ENCODE peak calls at places on chromosomes 12 and 14, in four cellular contexts. O, E, Y and H are unnamed samples.

GRCh38 chr14:38391334-38391733 is 135.4 kb upstream of the CLEC14A start:
- DNase-seq in E (no peak), Y (no peak), O (no peak), H (no peak)

GRCh38 chr14:76640923-76641395 is 120.3 kb upstream of the VASH1 start:
- DNase-seq in Y (no peak), E (no peak), O (no peak), H (no peak)

GRCh38 chr14:73725116-73726024 is 11.2 kb upstream of the PNMA1 start:
- DNase-seq in E (no peak), Y (no peak), O (no peak), H (no peak)

GRCh38 chr12:62817556-62818271 is 117.2 kb downstream of the PPM1H start:
- DNase-seq in E (no peak), Y (no peak), O (no peak), H (no peak)

GRCh38 chr14:92990456-92991430 is 67.8 kb downstream of the CHGA start:
- DNase-seq in O (no peak), Y (peak; percentile 44), E (peak; percentile 37), H (peak; percentile 25)

GRCh38 chr12:83318386-83318971 is 631.8 kb downstream of the TMTC2 start:
- DNase-seq in E (no peak), Y (no peak), O (no peak), H (no peak)

GRCh38 chr12:94074970-94075695 is 73.2 kb upstream of the PLXNC1 start:
- DNase-seq in Y (peak; percentile 62), E (peak; percentile 62), O (peak; percentile 35), H (peak; percentile 76)

GRCh38 chr14:65001758-65002157 is 15.1 kb downstream of the FNTB start:
- DNase-seq in Y (no peak), E (no peak), O (no peak), H (no peak)

GRCh38 chr12:94458882-94459772 is 540 bp downstream of the CEP83 start:
- DNase-seq in E (no peak), Y (no peak), O (no peak), H (no peak)

GRCh38 chr12:30428098-30428497 is 267.6 kb downstream of the IPO8 start:
- DNase-seq in Y (no peak), E (no peak), O (no peak), H (no peak)

GRCh38 chr14:65346895-65347294 is 65.6 kb upstream of the FUT8 start:
- DNase-seq in E (peak; percentile 54), Y (no peak), O (no peak), H (no peak)

GRCh38 chr12:68844318-68844745 is 36.4 kb downstream of the MDM2 start:
- DNase-seq in E (no peak), Y (no peak), O (no peak), H (no peak)

GRCh38 chr12:120231316-120232011 is 30.6 kb upstream of the RPLP0 start:
- DNase-seq in E (no peak), Y (peak; percentile 68), O (peak; percentile 58), H (peak; percentile 58)

GRCh38 chr12:56751712-56752598 is at the start of gene PRIM1:
- DNase-seq in E (peak; percentile 89), Y (peak; percentile 89), O (peak; percentile 87), H (peak; percentile 85)
- TF ChIP-seq CTCF in E (no peak), Y (peak; percentile 38), O (peak; percentile 25), H (peak; percentile 33)

GRCh38 chr12:45427042-45427441 is 211.1 kb downstream of the ANO6 start:
- DNase-seq in O (no peak), Y (no peak), E (no peak), H (peak; percentile 20)
- H3K36me3 ChIP-seq in O (no peaks in the 10 kb centered on the region), Y (peaks cover 87% of the 10 kb centered on the region), E (peaks cover 12% of the 10 kb centered on the region), H (peaks cover 90% of the 10 kb centered on the region)

GRCh38 chr12:100225491-100225890 is 24.9 kb downstream of the ACTR6 start:
- DNase-seq in E (no peak), Y (no peak), O (no peak), H (no peak)

GRCh38 chr12:100234166-100234565 is 32.7 kb downstream of the DEPDC4 start:
- DNase-seq in O (no peak), Y (no peak), E (no peak), H (no peak)

GRCh38 chr12:100229876-100230275 is 29.3 kb downstream of the ACTR6 start:
- DNase-seq in E (no peak), Y (no peak), O (no peak), H (no peak)

GRCh38 chr12:100234591-100235304 is 32.1 kb downstream of the DEPDC4 start:
- DNase-seq in O (no peak), E (no peak), Y (no peak), H (no peak)

GRCh38 chr12:100229036-100229635 is 28.5 kb downstream of the ACTR6 start:
- DNase-seq in E (no peak), O (no peak), Y (no peak), H (no peak)
- H3K27ac ChIP-seq in E (no peak overlapping the region), O (no peak overlapping the region), Y (no peak overlapping the region), H (no peak overlapping the region)

DNA sequence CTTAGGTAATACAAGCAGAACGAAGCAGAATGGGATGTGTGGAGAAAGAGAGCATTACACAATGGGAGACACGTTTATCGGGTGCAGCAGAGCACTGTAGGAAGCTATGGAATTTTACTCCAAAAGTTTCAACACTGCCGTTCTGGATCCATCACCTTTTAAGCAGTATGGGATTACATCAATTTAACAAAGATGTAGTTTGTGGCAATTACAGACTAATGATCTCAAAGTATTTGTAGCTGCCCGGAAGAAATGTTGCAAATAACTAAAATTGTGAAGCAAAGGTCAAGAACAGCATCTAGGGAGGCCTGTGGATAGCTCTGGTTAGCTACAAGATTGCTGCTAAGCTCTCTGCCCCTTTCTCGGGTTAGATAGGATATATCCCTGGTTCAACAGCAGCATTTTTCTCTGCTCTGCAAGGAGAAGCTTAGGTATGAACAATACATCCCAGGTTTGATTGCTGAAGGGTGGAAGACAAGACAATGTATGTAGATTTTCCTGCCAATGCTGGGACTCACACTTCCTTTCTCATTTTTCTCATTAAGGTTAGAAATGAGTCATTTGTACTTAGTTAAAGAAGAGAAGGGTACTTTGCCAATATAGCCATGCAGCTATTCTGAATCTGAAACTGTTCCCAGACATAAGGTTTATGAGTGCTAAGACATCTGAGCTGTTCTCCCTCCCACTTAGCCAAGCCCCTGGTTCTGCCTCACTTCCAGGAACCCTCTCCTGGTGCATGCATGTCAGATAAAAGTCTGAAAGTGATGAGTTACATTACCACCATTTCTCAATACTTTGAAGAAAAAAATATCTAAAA is 75.0 kb upstream of the HIF1A start:
- DNase-seq in O (no peak), Y (no peak), E (no peak), H (no peak)
- TF ChIP-seq CTCF in O (no peak), Y (no peak), E (no peak), H (no peak)

DNA sequence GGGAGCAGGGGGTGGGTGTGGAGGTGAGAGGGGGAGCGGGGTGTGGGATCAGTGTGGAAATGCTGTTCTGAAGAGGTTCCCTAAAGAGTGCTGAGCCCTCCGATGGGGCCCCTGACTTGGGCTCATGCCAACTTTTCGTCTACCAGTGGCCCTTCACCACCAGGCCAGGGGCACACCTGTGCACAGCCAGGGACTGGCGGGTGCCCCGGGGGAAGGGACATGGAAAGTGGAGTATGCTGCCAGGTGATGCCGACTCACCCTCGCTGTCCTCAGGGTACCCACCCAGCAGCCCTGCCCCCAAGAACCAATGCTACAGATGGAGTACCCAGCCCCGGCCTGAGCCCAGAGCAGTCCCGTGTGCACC is 26.2 kb downstream of the AMN start:
- DNase-seq in E (no peak), Y (no peak), O (no peak), H (no peak)
- H3K36me3 ChIP-seq in E (peaks cover 88% of the 10 kb centered on the region), Y (peaks cover 93% of the 10 kb centered on the region), O (peaks cover 38% of the 10 kb centered on the region), H (peaks cover 93% of the 10 kb centered on the region)